ENCODE peak calls at places on chromosomes 5 and 9, in five cellular contexts. One of them, this sample, is unnamed.

GRCh38 chr5:139426222-139426885 is 13.0 kb downstream of the DNAJC18 start:
- DNase-seq in GM04504: peak
- DNase-seq in NCI-H1092 treated with DMSO at 0.1 percent for 48 hours: no peak
- DNase-seq in lung microvascular endothelial cell: no peak
- DNase-seq in kidney glomerular epithelial cell: no peak
- DNase-seq in this sample: no peak

GRCh38 chr9:2628926-2629325 is 7.3 kb downstream of the VLDLR start:
- DNase-seq in GM04504: no peak
- DNase-seq in NCI-H1092 treated with DMSO at 0.1 percent for 48 hours: no peak
- DNase-seq in lung microvascular endothelial cell: no peak
- DNase-seq in kidney glomerular epithelial cell: no peak
- DNase-seq in this sample: no peak

GRCh38 chr5:132272341-132273210 is 15.1 kb downstream of the PDLIM4 start:
- DNase-seq in GM04504: no peak
- DNase-seq in NCI-H1092 treated with DMSO at 0.1 percent for 48 hours: peak
- DNase-seq in lung microvascular endothelial cell: peak
- DNase-seq in kidney glomerular epithelial cell: peak
- DNase-seq in this sample: no peak

GRCh38 chr5:172793577-172794488 is 22.8 kb upstream of the DUSP1 start:
- DNase-seq in GM04504: no peak
- DNase-seq in NCI-H1092 treated with DMSO at 0.1 percent for 48 hours: no peak
- DNase-seq in lung microvascular endothelial cell: no peak
- DNase-seq in kidney glomerular epithelial cell: no peak
- DNase-seq in this sample: no peak

GRCh38 chr5:68134033-68134668 is 81.4 kb upstream of the PIK3R1 start:
- DNase-seq in GM04504: no peak
- DNase-seq in NCI-H1092 treated with DMSO at 0.1 percent for 48 hours: no peak
- DNase-seq in lung microvascular endothelial cell: no peak
- DNase-seq in kidney glomerular epithelial cell: no peak
- DNase-seq in this sample: no peak

GRCh38 chr9:89984214-89984613 is 379.4 kb downstream of the GADD45G start:
- DNase-seq in GM04504: no peak
- DNase-seq in NCI-H1092 treated with DMSO at 0.1 percent for 48 hours: no peak
- DNase-seq in lung microvascular endothelial cell: no peak
- DNase-seq in kidney glomerular epithelial cell: no peak
- DNase-seq in this sample: no peak

GRCh38 chr5:134769206-134769605 is 10.6 kb downstream of the DDX46 start:
- DNase-seq in GM04504: no peak
- DNase-seq in NCI-H1092 treated with DMSO at 0.1 percent for 48 hours: no peak
- DNase-seq in lung microvascular endothelial cell: no peak
- DNase-seq in kidney glomerular epithelial cell: no peak
- DNase-seq in this sample: no peak

GRCh38 chr9:128231638-128232568 is 28.7 kb downstream of the DNM1 start:
- DNase-seq in GM04504: no peak
- DNase-seq in NCI-H1092 treated with DMSO at 0.1 percent for 48 hours: no peak
- DNase-seq in lung microvascular endothelial cell: no peak
- DNase-seq in kidney glomerular epithelial cell: no peak
- DNase-seq in this sample: no peak

GRCh38 chr9:21404146-21404545 is 4.8 kb upstream of the IFNA8 start:
- DNase-seq in GM04504: no peak
- DNase-seq in NCI-H1092 treated with DMSO at 0.1 percent for 48 hours: no peak
- DNase-seq in lung microvascular endothelial cell: no peak
- DNase-seq in kidney glomerular epithelial cell: no peak
- DNase-seq in this sample: no peak

GRCh38 chr9:101463397-101463796 is 27.8 kb upstream of the ALDOB start:
- DNase-seq in GM04504: no peak
- DNase-seq in NCI-H1092 treated with DMSO at 0.1 percent for 48 hours: no peak
- DNase-seq in lung microvascular endothelial cell: no peak
- DNase-seq in kidney glomerular epithelial cell: no peak
- DNase-seq in this sample: no peak

GRCh38 chr5:68265347-68265746 is 49.8 kb downstream of the PIK3R1 start:
- DNase-seq in GM04504: no peak
- DNase-seq in NCI-H1092 treated with DMSO at 0.1 percent for 48 hours: no peak
- DNase-seq in lung microvascular endothelial cell: no peak
- DNase-seq in kidney glomerular epithelial cell: no peak
- DNase-seq in this sample: no peak

GRCh38 chr5:6827815-6828214 is 114.6 kb downstream of the TENT4A start:
- DNase-seq in GM04504: no peak
- DNase-seq in NCI-H1092 treated with DMSO at 0.1 percent for 48 hours: no peak
- DNase-seq in lung microvascular endothelial cell: no peak
- DNase-seq in kidney glomerular epithelial cell: no peak
- DNase-seq in this sample: no peak

GRCh38 chr5:110851357-110851756 is 112.5 kb downstream of the SLC25A46 start:
- DNase-seq in GM04504: no peak
- DNase-seq in NCI-H1092 treated with DMSO at 0.1 percent for 48 hours: no peak
- DNase-seq in lung microvascular endothelial cell: no peak
- DNase-seq in kidney glomerular epithelial cell: no peak
- DNase-seq in this sample: no peak

GRCh38 chr5:154829589-154830218 is 20.7 kb downstream of the FAXDC2 start:
- DNase-seq in GM04504: no peak
- DNase-seq in NCI-H1092 treated with DMSO at 0.1 percent for 48 hours: no peak
- DNase-seq in lung microvascular endothelial cell: no peak
- DNase-seq in kidney glomerular epithelial cell: peak
- DNase-seq in this sample: no peak

GRCh38 chr5:61010759-61011460 is 65.9 kb downstream of the NDUFAF2 start:
- DNase-seq in GM04504: no peak
- DNase-seq in NCI-H1092 treated with DMSO at 0.1 percent for 48 hours: no peak
- DNase-seq in lung microvascular endothelial cell: no peak
- DNase-seq in kidney glomerular epithelial cell: no peak
- DNase-seq in this sample: no peak

GRCh38 chr9:36486454-36486932 is 86.2 kb upstream of the MELK start:
- DNase-seq in GM04504: no peak
- DNase-seq in NCI-H1092 treated with DMSO at 0.1 percent for 48 hours: no peak
- DNase-seq in lung microvascular endothelial cell: peak
- DNase-seq in kidney glomerular epithelial cell: no peak
- DNase-seq in this sample: no peak

GRCh38 chr9:85662558-85662957 is 79.2 kb downstream of the AGTPBP1 start:
- DNase-seq in GM04504: no peak
- DNase-seq in NCI-H1092 treated with DMSO at 0.1 percent for 48 hours: no peak
- DNase-seq in lung microvascular endothelial cell: no peak
- DNase-seq in kidney glomerular epithelial cell: no peak
- DNase-seq in this sample: no peak

GRCh38 chr5:33281507-33281906 is 159.3 kb upstream of the TARS1 start:
- DNase-seq in GM04504: no peak
- DNase-seq in NCI-H1092 treated with DMSO at 0.1 percent for 48 hours: no peak
- DNase-seq in lung microvascular endothelial cell: no peak
- DNase-seq in kidney glomerular epithelial cell: no peak
- DNase-seq in this sample: no peak

GRCh38 chr5:97163360-97163764 is 19.7 kb downstream of the RIOK2 start:
- DNase-seq in GM04504: no peak
- DNase-seq in NCI-H1092 treated with DMSO at 0.1 percent for 48 hours: no peak
- DNase-seq in lung microvascular endothelial cell: peak
- DNase-seq in kidney glomerular epithelial cell: peak
- DNase-seq in this sample: no peak

GRCh38 chr5:167652690-167653089 is 638.8 kb upstream of the WWC1 start:
- DNase-seq in GM04504: no peak
- DNase-seq in NCI-H1092 treated with DMSO at 0.1 percent for 48 hours: no peak
- DNase-seq in lung microvascular endothelial cell: no peak
- DNase-seq in kidney glomerular epithelial cell: peak
- DNase-seq in this sample: no peak

GRCh38 chr9:92179286-92180002 is 64.2 kb upstream of the SPTLC1 start:
- DNase-seq in GM04504: no peak
- DNase-seq in NCI-H1092 treated with DMSO at 0.1 percent for 48 hours: no peak
- DNase-seq in lung microvascular endothelial cell: no peak
- DNase-seq in kidney glomerular epithelial cell: no peak
- DNase-seq in this sample: no peak

GRCh38 chr5:111697881-111698757 is 58.9 kb downstream of the NREP start:
- DNase-seq in GM04504: no peak
- DNase-seq in NCI-H1092 treated with DMSO at 0.1 percent for 48 hours: no peak
- DNase-seq in lung microvascular endothelial cell: peak
- DNase-seq in kidney glomerular epithelial cell: no peak
- DNase-seq in this sample: no peak

GRCh38 chr5:167642779-167643517 is 648.5 kb upstream of the WWC1 start:
- DNase-seq in GM04504: peak
- DNase-seq in NCI-H1092 treated with DMSO at 0.1 percent for 48 hours: no peak
- DNase-seq in lung microvascular endothelial cell: no peak
- DNase-seq in kidney glomerular epithelial cell: no peak
- DNase-seq in this sample: no peak

GRCh38 chr9:132293145-132293721 is 61.6 kb downstream of the SETX start:
- DNase-seq in GM04504: no peak
- DNase-seq in NCI-H1092 treated with DMSO at 0.1 percent for 48 hours: no peak
- DNase-seq in lung microvascular endothelial cell: no peak
- DNase-seq in kidney glomerular epithelial cell: no peak
- DNase-seq in this sample: no peak

GRCh38 chr5:64165500-64166200 is at the start of gene RNF180:
- DNase-seq in GM04504: no peak
- DNase-seq in NCI-H1092 treated with DMSO at 0.1 percent for 48 hours: no peak
- DNase-seq in lung microvascular endothelial cell: peak
- DNase-seq in kidney glomerular epithelial cell: no peak
- DNase-seq in this sample: no peak

GRCh38 chr5:177364159-177364962 is 6.6 kb downstream of the RGS14 start:
- DNase-seq in GM04504: no peak
- DNase-seq in NCI-H1092 treated with DMSO at 0.1 percent for 48 hours: no peak
- DNase-seq in lung microvascular endothelial cell: no peak
- DNase-seq in kidney glomerular epithelial cell: no peak
- DNase-seq in this sample: no peak

GRCh38 chr9:113808391-113809191 is 67.5 kb upstream of the ZNF618 start:
- DNase-seq in GM04504: peak
- DNase-seq in NCI-H1092 treated with DMSO at 0.1 percent for 48 hours: no peak
- DNase-seq in lung microvascular endothelial cell: no peak
- DNase-seq in kidney glomerular epithelial cell: no peak
- DNase-seq in this sample: peak

GRCh38 chr5:15790446-15791005 is 290.5 kb downstream of the FBXL7 start:
- DNase-seq in GM04504: no peak
- DNase-seq in NCI-H1092 treated with DMSO at 0.1 percent for 48 hours: no peak
- DNase-seq in lung microvascular endothelial cell: peak
- DNase-seq in kidney glomerular epithelial cell: no peak
- DNase-seq in this sample: no peak

GRCh38 chr5:74761241-74761640 is 5.7 kb downstream of the GFM2 start:
- DNase-seq in GM04504: no peak
- DNase-seq in NCI-H1092 treated with DMSO at 0.1 percent for 48 hours: no peak
- DNase-seq in lung microvascular endothelial cell: no peak
- DNase-seq in kidney glomerular epithelial cell: no peak
- DNase-seq in this sample: no peak

GRCh38 chr9:87875839-87876545 is 6.7 kb upstream of the SPATA31E1 start:
- DNase-seq in GM04504: no peak
- DNase-seq in NCI-H1092 treated with DMSO at 0.1 percent for 48 hours: no peak
- DNase-seq in lung microvascular endothelial cell: no peak
- DNase-seq in kidney glomerular epithelial cell: no peak
- DNase-seq in this sample: no peak

GRCh38 chr9:113428062-113428600 is 17.6 kb downstream of the C9orf43 start:
- DNase-seq in GM04504: no peak
- DNase-seq in NCI-H1092 treated with DMSO at 0.1 percent for 48 hours: no peak
- DNase-seq in lung microvascular endothelial cell: no peak
- DNase-seq in kidney glomerular epithelial cell: no peak
- DNase-seq in this sample: no peak

GRCh38 chr5:73232266-73233041 is 59.5 kb downstream of the TMEM174 start:
- DNase-seq in GM04504: no peak
- DNase-seq in NCI-H1092 treated with DMSO at 0.1 percent for 48 hours: no peak
- DNase-seq in lung microvascular endothelial cell: no peak
- DNase-seq in kidney glomerular epithelial cell: no peak
- DNase-seq in this sample: no peak

GRCh38 chr9:22863106-22863505 is 416.5 kb downstream of the DMRTA1 start:
- DNase-seq in GM04504: no peak
- DNase-seq in NCI-H1092 treated with DMSO at 0.1 percent for 48 hours: no peak
- DNase-seq in lung microvascular endothelial cell: no peak
- DNase-seq in kidney glomerular epithelial cell: no peak
- DNase-seq in this sample: no peak

GRCh38 chr5:142293486-142293885 is 31.3 kb downstream of the SPRY4 start:
- DNase-seq in GM04504: no peak
- DNase-seq in NCI-H1092 treated with DMSO at 0.1 percent for 48 hours: no peak
- DNase-seq in lung microvascular endothelial cell: peak
- DNase-seq in kidney glomerular epithelial cell: no peak
- DNase-seq in this sample: no peak

GRCh38 chr5:71738962-71739361 is 19.9 kb downstream of the CARTPT start:
- DNase-seq in GM04504: no peak
- DNase-seq in NCI-H1092 treated with DMSO at 0.1 percent for 48 hours: no peak
- DNase-seq in lung microvascular endothelial cell: no peak
- DNase-seq in kidney glomerular epithelial cell: no peak
- DNase-seq in this sample: no peak

This sample was measured in epithelial cell of proximal tubule.